ENCODE peak calls at places on chromosomes 4 and X, in seven cellular contexts. Y is glutamatergic neuron, V is small intestine, E is HS-27A, H is RPMI7951, I is Right ventricle myocardium inferior, X is EL. Q is an unnamed sample.

GRCh38 chrX:132086717-132087116 is 41.1 kb downstream of the FRMD7 start:
- DNase-seq in E (peak; percentile 48), X (peak; percentile 14), Y (no peak), I (no peak), H (peak; percentile 0), V (no peak), Q (no peak)

GRCh38 chr4:62210521-62210920 is 1010.4 kb downstream of the ADGRL3 start:
- DNase-seq in X (no peak), E (no peak), H (no peak), I (no peak), Y (no peak), V (no peak), Q (no peak)

GRCh38 chr4:89000844-89001360 is 56.1 kb downstream of the FAM13A start:
- DNase-seq in I (no peak), E (no peak), V (peak; percentile 94), X (peak; percentile 52), H (peak; percentile 79), Y (no peak), Q (no peak)

GRCh38 chr4:154958621-154959358 is 177.7 kb downstream of the RBM46 start:
- DNase-seq in X (no peak), Y (no peak), I (peak; percentile 88), E (no peak), V (no peak), H (no peak), Q (no peak)

GRCh38 chrX:53440631-53441517 is 6.7 kb upstream of the HSD17B10 start:
- DNase-seq in E (peak; percentile 41), Y (peak; percentile 42), I (peak; percentile 74), H (peak; percentile 84), X (peak; percentile 63), V (peak; percentile 67), Q (no peak)

GRCh38 chrX:39516399-39516798 is 581.4 kb downstream of the BCOR start:
- DNase-seq in E (no peak), H (no peak), I (no peak), Y (no peak), X (no peak), V (no peak), Q (no peak)

GRCh38 chr4:8709050-8709728 is 116.6 kb downstream of the CPZ start:
- DNase-seq in H (no peak), I (peak; percentile 33), V (no peak), Y (no peak), E (no peak), X (no peak), Q (no peak)

GRCh38 chr4:108072300-108072699 is 82.6 kb downstream of the HADH start:
- DNase-seq in V (peak; percentile 14), E (no peak), Y (no peak), X (no peak), H (no peak), I (no peak), Q (peak; percentile 38)

GRCh38 chr4:8167815-8168214 is 9.2 kb upstream of the ABLIM2 start:
- DNase-seq in H (no peak), E (no peak), I (peak; percentile 73), X (no peak), Y (no peak), V (no peak), Q (no peak)